ENCODE peak calls at places on chromosomes 2 and 18, in four cellular contexts. C, O, S and M are unnamed samples.

GRCh38 chr2:18465979-18466378 is 94.5 kb downstream of the RDH14 start:
- DNase-seq in S (no peak), C (no peak), O (peak), M (no peak)

GRCh38 chr2:120982598-120982997 is 246.9 kb downstream of the GLI2 start:
- DNase-seq in S (no peak), C (peak), O (no peak), M (no peak)

GRCh38 chr2:67782443-67782842 is 280.4 kb downstream of the C1D start:
- DNase-seq in S (no peak), C (no peak), O (peak), M (no peak)

GRCh38 chr2:11286749-11287148 is 57.7 kb downstream of the ROCK2 start:
- DNase-seq in C (no peak), O (peak), S (no peak), M (no peak)

GRCh38 chr2:61786876-61787275 is 67.0 kb downstream of the FAM161A start:
- DNase-seq in S (no peak), O (no peak), C (no peak), M (no peak)

GRCh38 chr2:209726311-209726710 is 45.3 kb upstream of the UNC80 start:
- DNase-seq in O (no peak), C (no peak), S (no peak), M (no peak)

GRCh38 chr2:11669454-11670291 is at the start of gene NTSR2:
- DNase-seq in S (peak), C (peak), O (peak), M (peak)

GRCh38 chr2:196077821-196078220 is 9.2 kb upstream of the DNAH7 start:
- DNase-seq in C (no peak), S (no peak), O (peak), M (no peak)

GRCh38 chr18:9914334-9914583 is 443 bp downstream of the VAPA start:
- DNase-seq in C (no peak), O (no peak), S (no peak), M (peak)

DNA sequence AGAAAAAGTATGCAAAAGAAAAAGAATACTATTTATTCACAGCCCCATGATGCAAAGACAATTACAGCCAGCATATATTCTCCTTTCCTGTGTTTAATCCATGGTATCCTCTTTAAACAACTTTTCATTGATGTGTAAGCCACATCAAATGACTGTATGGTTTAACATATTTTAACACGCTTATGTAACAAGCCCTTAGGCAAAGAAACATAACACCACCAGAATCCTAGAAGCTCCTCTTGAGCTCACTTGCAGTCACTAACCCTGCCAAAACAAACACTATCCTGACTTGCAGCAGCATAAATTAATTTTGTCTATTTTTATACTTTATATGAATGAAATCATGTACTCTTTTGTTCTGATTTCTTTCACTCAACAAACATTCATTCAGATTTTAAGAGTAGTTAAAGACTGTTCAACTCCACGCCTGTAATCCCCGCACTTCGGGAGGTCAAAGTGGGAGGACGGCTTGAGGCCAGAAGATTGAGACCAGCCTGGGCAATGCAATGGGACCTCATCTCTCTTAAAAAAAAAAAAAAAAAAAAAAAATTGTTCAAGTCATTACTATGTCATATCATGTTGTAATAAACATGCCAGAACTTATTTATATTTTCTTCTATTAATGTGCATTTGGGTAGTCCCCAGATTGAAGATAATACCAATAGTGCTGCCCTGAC is 226.3 kb downstream of the NBAS start:
- DNase-seq in O (peak), S (no peak), C (no peak), M (no peak)
- H4K5ac ChIP-seq in O (no peak), S (no peak), C (no peak), M (no peak)

GRCh38 chr18:48769006-48769646 is 181.6 kb downstream of the SMAD7 start:
- DNase-seq in S (no peak), C (no peak), O (no peak), M (no peak)

GRCh38 chr18:48766025-48766424 is 184.7 kb downstream of the SMAD7 start:
- DNase-seq in S (no peak), C (no peak), O (peak), M (no peak)

GRCh38 chr18:48765053-48765452 is 185.7 kb downstream of the SMAD7 start:
- DNase-seq in O (no peak), S (no peak), C (no peak), M (no peak)

GRCh38 chr18:48766487-48766886 is 184.3 kb downstream of the SMAD7 start:
- DNase-seq in C (no peak), O (no peak), S (no peak), M (no peak)

GRCh38 chr18:48767090-48767670 is 183.6 kb downstream of the SMAD7 start:
- DNase-seq in S (no peak), O (peak), C (no peak), M (peak)
- H3K27ac ChIP-seq in S (no peak), O (peak), C (no peak), M (no peak)

GRCh38 chr18:24761765-24762164 is 301.3 kb downstream of the HRH4 start:
- DNase-seq in S (no peak), C (no peak), O (no peak), M (no peak)
- H4K5ac ChIP-seq in S (no peak), C (no peak), O (no peak), M (no peak)

GRCh38 chr2:1971124-1971523 is 226.8 kb upstream of the PXDN start:
- DNase-seq in C (no peak), S (no peak), O (no peak), M (no peak)
- H3K27ac ChIP-seq in C (no peak), S (no peak), O (no peak), M (no peak)

DNA sequence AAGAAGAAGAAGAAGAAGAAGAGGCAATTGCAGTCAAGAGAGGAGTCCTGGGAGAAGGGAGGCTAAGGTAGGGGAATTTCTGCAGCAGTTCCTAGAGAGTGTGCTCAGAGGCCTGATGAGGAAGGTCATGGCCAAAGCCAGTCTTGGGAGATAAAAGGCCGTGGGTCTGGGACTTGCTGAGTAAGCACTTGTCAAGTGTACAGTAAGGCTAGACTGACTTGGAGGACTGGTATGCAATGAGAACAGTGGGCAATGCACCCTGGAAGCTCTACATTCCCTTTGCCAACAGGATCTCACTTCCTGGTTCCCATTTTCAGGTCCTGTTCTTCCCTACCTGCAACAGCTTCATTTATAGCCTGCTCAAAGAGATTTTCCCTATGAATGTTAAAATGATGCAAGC is 28.6 kb upstream of the CYP26B1 start:
- DNase-seq in S (no peak), C (no peak), O (no peak), M (no peak)
- H4K5ac ChIP-seq in S (no peak), C (no peak), O (no peak), M (no peak)

GRCh38 chr2:20577495-20578235 is 73.2 kb downstream of the HS1BP3 start:
- DNase-seq in O (peak), C (no peak), S (no peak), M (no peak)
- H3K27ac ChIP-seq in O (no peak), C (no peak), S (no peak), M (no peak)

GRCh38 chr18:2240311-2240705 is 331.0 kb downstream of the METTL4 start:
- DNase-seq in O (peak), S (no peak), C (no peak), M (no peak)
- H4K5ac ChIP-seq in O (no peak), S (no peak), C (no peak), M (no peak)